ENCODE peak calls at places on chromosomes 7 and 10, in seven cellular contexts. I is colonic mucosa, G is mammary epithelial cell, A is H9, W is astrocyte, K is endodermal cell, C is fibroblast of lung. O is an unnamed sample.

GRCh38 chr7:45643630-45644029 is 69.5 kb downstream of the ADCY1 start:
- DNase-seq in K (no peak), W (no peak), A (no peak), I (no peak), G (no peak), C (no peak), O (peak)

GRCh38 chr10:119241066-119241465 is 33.7 kb downstream of the GRK5 start:
- DNase-seq in I (no peak), C (no peak), A (no peak), W (no peak), K (no peak), G (no peak), O (no peak)

GRCh38 chr10:126247454-126247975 is 140.8 kb downstream of the ADAM12 start:
- DNase-seq in I (peak), W (peak), K (no peak), A (no peak), G (peak), C (peak), O (no peak)

GRCh38 chr10:86340991-86341260 is 25.7 kb downstream of the GRID1 start:
- DNase-seq in K (no peak), I (no peak), W (no peak), C (no peak), G (no peak), A (no peak), O (no peak)

GRCh38 chr7:70210200-70210960 is 612.1 kb downstream of the AUTS2 start:
- DNase-seq in K (no peak), I (no peak), A (no peak), G (no peak), W (no peak), C (no peak), O (peak)

GRCh38 chr10:22489467-22489866 is 144.2 kb downstream of the SPAG6 start:
- DNase-seq in A (no peak), G (peak), I (no peak), W (no peak), C (no peak), K (no peak), O (no peak)

GRCh38 chr10:61451357-61451756 is 1.8 kb downstream of the TMEM26 start:
- DNase-seq in C (no peak), A (no peak), W (no peak), G (no peak), I (no peak), K (no peak), O (no peak)

GRCh38 chr10:43347997-43348396 is 23.4 kb upstream of the FXYD4 start:
- DNase-seq in W (no peak), C (no peak), K (no peak), G (no peak), A (no peak), I (no peak), O (no peak)

GRCh38 chr7:44964384-44964830 is 14.4 kb downstream of the MYO1G start:
- DNase-seq in G (no peak), C (no peak), K (peak), A (peak), W (no peak), I (no peak), O (no peak)

GRCh38 chr7:106870528-106870927 is 5.4 kb downstream of the PIK3CG start:
- DNase-seq in I (no peak), W (no peak), C (no peak), K (no peak), A (no peak), G (no peak), O (no peak)

GRCh38 chr7:82740246-82740848 is 296.8 kb upstream of the CACNA2D1 start:
- DNase-seq in G (peak), A (peak), C (peak), I (peak), W (peak), K (peak), O (peak)

GRCh38 chr7:137316643-137317042 is 26.9 kb downstream of the PTN start:
- DNase-seq in C (no peak), K (no peak), I (no peak), W (no peak), G (no peak), A (no peak), O (no peak)

DNA sequence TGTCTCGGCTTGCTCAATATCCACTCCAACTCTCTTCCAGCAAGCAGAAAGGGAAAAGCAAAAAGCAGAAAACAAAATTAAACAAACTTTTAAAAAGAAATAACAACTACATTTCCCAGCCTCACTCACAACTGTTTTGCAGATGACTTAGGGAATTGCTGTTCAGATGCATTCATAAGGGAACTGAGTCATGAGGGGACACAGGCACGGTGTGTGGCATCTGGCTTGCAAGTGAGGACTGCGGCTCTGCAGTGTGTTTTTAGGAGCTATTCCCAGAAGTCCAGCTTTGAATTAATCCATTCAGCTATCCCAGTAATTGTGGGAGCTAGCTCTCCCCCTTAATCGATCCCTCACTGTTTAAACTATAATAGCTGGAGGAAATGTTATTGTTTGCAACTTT is 30.3 kb downstream of the PTN start:
- DNase-seq in K (no peak), W (peak), I (no peak), A (no peak), G (no peak), C (no peak), O (no peak)
- H3K9ac ChIP-seq in K (no peak), W (no peak), I (no peak), A (no peak), G (no peak), C (no peak), O (no peak)

GRCh38 chr10:87868277-87868676 is 4.9 kb downstream of the PTEN start:
- DNase-seq in G (peak), A (no peak), K (no peak), C (no peak), I (no peak), W (no peak), O (no peak)
- H3K9ac ChIP-seq in G (no peak), A (no peak), K (no peak), C (no peak), I (peak), W (peak), O (peak)

GRCh38 chr10:121975295-121976086 is 474 bp upstream of the NSMCE4A start:
- DNase-seq in G (no peak), C (no peak), K (no peak), I (no peak), A (peak), W (no peak), O (no peak)
- H3K9ac ChIP-seq in G (peak), C (peak), K (peak), I (peak), A (no peak), W (peak), O (peak)

DNA sequence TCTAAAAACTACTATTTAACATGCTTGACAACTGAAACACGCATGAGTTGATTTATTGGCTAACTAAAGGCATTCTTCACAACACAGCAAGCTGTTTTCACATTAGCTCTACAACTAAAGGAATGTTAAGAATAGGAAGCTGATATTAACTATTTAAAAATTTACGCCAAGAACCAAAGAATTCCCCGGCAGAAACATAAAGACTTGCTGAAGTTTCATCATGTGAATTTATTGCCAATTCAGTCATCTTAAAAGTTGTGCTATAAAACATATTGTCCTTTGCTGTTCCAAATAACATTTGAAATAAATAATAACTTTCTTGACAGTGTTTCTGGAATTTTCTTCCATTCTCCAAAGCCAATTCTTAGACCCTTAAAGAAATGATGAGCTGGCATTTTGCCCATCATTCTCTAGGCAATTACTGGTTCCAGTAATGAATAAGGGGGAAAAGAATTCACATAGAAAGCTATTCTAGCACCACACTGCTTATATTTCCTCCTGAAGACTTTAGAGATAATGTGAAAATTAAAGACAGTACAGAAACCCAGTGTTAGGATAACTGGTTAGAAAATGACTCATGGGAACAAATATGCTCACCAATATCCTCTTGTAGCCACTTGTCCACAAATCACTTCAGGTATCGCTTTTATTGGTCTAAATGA is 233.1 kb downstream of the PARD3 start:
- DNase-seq in G (peak), W (peak), K (no peak), I (no peak), A (no peak), C (peak), O (no peak)
- H3K9ac ChIP-seq in G (peak), W (no peak), K (no peak), I (no peak), A (no peak), C (no peak), O (no peak)

GRCh38 chr7:2821161-2821841 is 22.8 kb downstream of the GNA12 start:
- DNase-seq in W (peak), C (peak), A (peak), I (no peak), G (peak), K (peak), O (peak)

GRCh38 chr7:2819161-2819953 is 24.8 kb downstream of the GNA12 start:
- DNase-seq in G (peak), C (no peak), W (peak), I (no peak), A (no peak), K (peak), O (no peak)

GRCh38 chr7:2819954-2820397 is 24.1 kb downstream of the GNA12 start:
- DNase-seq in W (no peak), C (no peak), G (no peak), A (no peak), K (peak), I (no peak), O (no peak)

GRCh38 chr7:2821842-2822507 is 22.1 kb downstream of the GNA12 start:
- DNase-seq in K (peak), W (peak), A (no peak), C (peak), I (no peak), G (peak), O (no peak)

DNA sequence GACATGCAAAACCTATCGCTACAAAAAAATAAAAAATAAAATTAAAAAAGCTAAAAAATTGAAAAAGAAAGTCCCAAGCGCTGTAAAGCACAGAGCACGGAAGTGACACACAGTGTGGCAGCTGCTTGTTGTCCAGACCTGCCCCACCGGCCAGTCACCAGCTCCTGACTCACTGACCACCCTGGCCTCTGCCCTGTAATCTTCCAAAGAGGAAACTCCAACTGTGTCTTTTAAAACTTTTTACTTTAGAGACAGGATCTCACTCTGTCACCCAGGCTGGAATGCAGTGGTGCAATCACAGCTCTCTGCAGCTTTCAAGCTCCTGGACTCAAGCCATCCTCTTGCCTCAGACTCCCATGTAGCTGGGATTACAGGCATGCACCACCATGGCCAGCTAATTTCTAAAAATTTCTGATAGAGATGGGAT is 23.6 kb downstream of the GNA12 start:
- DNase-seq in I (peak), G (peak), W (peak), K (no peak), A (no peak), C (peak), O (no peak)
- H3K9ac ChIP-seq in I (no peak), G (peak), W (peak), K (no peak), A (no peak), C (no peak), O (no peak)

DNA sequence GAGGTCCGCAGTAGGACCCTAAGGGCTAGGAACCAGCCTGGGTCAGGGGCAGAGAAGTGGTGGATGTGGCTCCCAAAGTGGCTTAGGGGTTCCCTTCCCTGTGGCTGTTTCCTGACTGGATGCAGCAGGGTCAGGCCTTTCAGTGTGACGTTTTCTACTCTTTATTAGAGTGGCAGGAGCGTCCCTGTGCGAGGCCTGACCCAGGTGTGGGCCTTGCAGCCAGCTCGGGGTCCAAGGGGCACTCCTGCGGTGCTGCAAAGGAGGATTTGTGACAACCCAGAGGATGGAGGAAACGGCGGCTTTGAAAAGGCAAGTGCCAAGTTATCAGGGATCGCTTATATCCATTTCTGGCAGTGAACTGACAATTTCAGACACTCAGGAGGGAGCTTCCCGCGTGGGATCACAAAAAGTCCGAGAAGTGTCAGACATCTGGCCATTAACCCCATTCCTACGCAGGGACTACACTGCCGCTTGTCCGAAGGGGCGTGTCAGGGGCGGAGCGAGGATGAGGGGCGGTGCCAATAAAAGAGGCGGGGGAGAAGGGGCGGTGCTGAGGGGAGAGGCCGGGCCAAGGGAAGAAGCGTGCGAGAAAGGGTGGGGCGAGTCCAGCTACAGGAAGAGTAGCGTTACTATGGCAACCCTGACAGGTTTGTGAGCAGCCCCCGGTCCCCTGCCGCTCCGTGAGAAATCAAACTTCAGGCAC is 98.8 kb upstream of the ZNF722 start:
- DNase-seq in C (no peak), W (no peak), A (no peak), I (peak), K (no peak), G (no peak), O (peak)
- H3K9ac ChIP-seq in C (no peak), W (no peak), A (no peak), I (peak), K (no peak), G (no peak), O (no peak)

O was measured in MM.1S.